ENCODE peak calls at places on chromosomes 6 and 20, in eight cellular contexts. H is CD4-positive, alpha-beta memory T cell; O is SJSA1; W is effector memory CD4-positive, alpha-beta T cell; C is right lobe of liver; B is tibial nerve; A is neural progenitor cell; K is psoas muscle. G is an unnamed sample. For H3K4me1 and H3K27me3, the result is how much of the 10 kb centered on the place peaks cover.

GRCh38 chr6:13831623-13832022 is 17.3 kb upstream of the MCUR1 start:
- DNase-seq in H (no peak), O (no peak), W (no peak), C (no peak), B (no peak), A (no peak), K (no peak), G (no peak)

GRCh38 chr6:158185729-158186456 is 17.7 kb downstream of the GTF2H5 start:
- DNase-seq in H (no peak), O (no peak), W (no peak), C (no peak), B (no peak), A (no peak), K (no peak), G (peak)

GRCh38 chr6:1619666-1620503 is 10.2 kb downstream of the FOXC1 start:
- DNase-seq in H (no peak), O (no peak), W (no peak), C (peak), B (no peak), A (peak), K (peak), G (no peak)

GRCh38 chr20:3712279-3712873 is at the start of gene SIGLEC1:
- DNase-seq in H (no peak), O (no peak), W (no peak), C (no peak), B (peak), A (no peak), K (peak), G (no peak)

GRCh38 chr6:42251911-42252637 is 34.4 kb upstream of the MRPS10 start:
- DNase-seq in H (no peak), O (no peak), W (no peak), C (peak), B (no peak), A (no peak), K (peak), G (peak)

GRCh38 chr6:36997811-36998722 is 7.4 kb upstream of the FGD2 start:
- DNase-seq in H (no peak), O (no peak), W (no peak), C (no peak), B (no peak), A (peak), K (peak), G (no peak)

GRCh38 chr6:33663727-33664449 is 42.8 kb downstream of the ITPR3 start:
- DNase-seq in H (no peak), O (no peak), W (no peak), C (no peak), B (no peak), A (no peak), K (no peak), G (no peak)

GRCh38 chr20:62830821-62831220 is 14.0 kb downstream of the COL9A3 start:
- DNase-seq in H (no peak), O (no peak), W (no peak), C (no peak), B (no peak), A (no peak), K (peak), G (no peak)

GRCh38 chr20:29873946-29874345 is 1383.5 kb upstream of the DEFB115 start:
- DNase-seq in H (no peak), O (no peak), W (no peak), C (peak), B (no peak), A (peak), K (peak), G (peak)

GRCh38 chr20:31712564-31713311 is 9.9 kb downstream of the BCL2L1 start:
- DNase-seq in H (no peak), O (peak), W (no peak), C (peak), B (peak), A (peak), K (peak), G (peak)
- H3K4me1 ChIP-seq in H (half or more), O (half or more), W (under half), C (under half), B (half or more), A (under half), K (half or more), G (half or more)

GRCh38 chr6:32410906-32411305 is 3.9 kb upstream of the BTNL2 start:
- DNase-seq in H (no peak), O (no peak), W (no peak), C (no peak), B (no peak), A (no peak), K (no peak), G (no peak)
- H3K27me3 ChIP-seq in H (under half), O (half or more), W (under half), C (under half), B (under half), A (under half), K (under half), G (half or more)

GRCh38 chr20:14715400-14715799 is 378.0 kb upstream of the FLRT3 start:
- DNase-seq in H (no peak), O (no peak), W (no peak), C (no peak), B (no peak), A (peak), K (no peak), G (no peak)
- H3K4me1 ChIP-seq in H (under half), O (under half), W (under half), C (under half), B (under half), A (half or more), K (under half), G (under half)

DNA sequence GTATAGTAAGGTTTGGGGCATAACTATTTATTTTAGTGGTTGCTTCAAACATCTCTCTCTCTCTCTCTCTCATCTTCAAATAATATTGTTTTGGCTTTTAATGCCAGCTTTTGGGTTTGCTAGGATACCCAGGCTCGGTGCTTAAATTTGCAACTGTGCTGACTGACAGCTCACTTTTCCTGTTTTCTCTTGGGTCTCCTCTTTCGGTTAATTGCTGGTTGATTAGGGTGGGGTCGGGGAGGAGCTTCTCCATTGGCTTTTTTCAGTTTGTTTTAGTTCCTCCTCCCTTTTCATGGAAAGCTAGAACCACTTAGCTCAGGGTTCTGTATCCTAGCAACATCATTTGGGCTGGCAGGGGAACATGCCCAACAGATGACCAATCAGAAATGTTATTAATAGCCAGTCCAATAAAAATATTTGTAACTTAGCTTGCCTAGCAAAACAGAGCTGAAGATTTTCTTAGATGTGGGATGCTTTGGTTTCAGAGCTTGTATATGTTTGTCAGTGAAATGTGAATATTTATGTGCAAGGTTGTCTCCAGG is 11.3 kb downstream of the TFAP2B start:
- DNase-seq in H (no peak), O (no peak), W (no peak), C (no peak), B (no peak), A (peak), K (no peak), G (no peak)
- H3K27me3 ChIP-seq in H (under half), O (half or more), W (under half), C (under half), B (under half), A (half or more), K (under half), G (half or more)

DNA sequence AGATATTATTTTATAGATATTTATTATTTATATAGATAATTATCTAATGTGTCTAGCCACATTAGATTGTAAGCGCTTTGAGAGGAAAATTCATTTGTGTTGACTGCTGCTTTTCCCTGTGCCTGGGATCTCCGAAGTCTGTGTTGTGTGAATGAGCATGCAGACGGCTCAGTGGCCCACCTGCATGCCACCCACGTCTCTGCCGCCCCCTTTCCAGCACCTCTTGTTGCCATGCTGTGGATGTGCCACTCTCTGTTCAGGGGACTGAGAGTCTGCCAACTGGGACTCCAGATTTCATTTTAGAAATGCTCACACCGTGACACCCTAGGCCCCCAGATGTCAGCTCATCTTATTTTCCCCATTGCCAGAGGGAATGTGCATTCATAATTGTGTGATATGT is 139.7 kb downstream of the JARID2 start:
- DNase-seq in H (no peak), O (no peak), W (no peak), C (no peak), B (no peak), A (no peak), K (no peak), G (no peak)
- H3K4me1 ChIP-seq in H (under half), O (under half), W (under half), C (under half), B (under half), A (under half), K (half or more), G (under half)

GRCh38 chr6:40988634-40989033 is 50.4 kb downstream of the UNC5CL start:
- DNase-seq in H (no peak), O (no peak), W (no peak), C (no peak), B (no peak), A (no peak), K (no peak), G (no peak)

GRCh38 chr6:40986364-40986763 is 52.7 kb downstream of the UNC5CL start:
- DNase-seq in H (no peak), O (peak), W (no peak), C (no peak), B (no peak), A (no peak), K (no peak), G (no peak)

GRCh38 chr6:40986871-40987270 is 52.1 kb downstream of the UNC5CL start:
- DNase-seq in H (no peak), O (no peak), W (no peak), C (no peak), B (no peak), A (no peak), K (no peak), G (no peak)

GRCh38 chr6:40989204-40990179 is 49.5 kb downstream of the UNC5CL start:
- DNase-seq in H (no peak), O (no peak), W (no peak), C (no peak), B (no peak), A (no peak), K (no peak), G (no peak)

DNA sequence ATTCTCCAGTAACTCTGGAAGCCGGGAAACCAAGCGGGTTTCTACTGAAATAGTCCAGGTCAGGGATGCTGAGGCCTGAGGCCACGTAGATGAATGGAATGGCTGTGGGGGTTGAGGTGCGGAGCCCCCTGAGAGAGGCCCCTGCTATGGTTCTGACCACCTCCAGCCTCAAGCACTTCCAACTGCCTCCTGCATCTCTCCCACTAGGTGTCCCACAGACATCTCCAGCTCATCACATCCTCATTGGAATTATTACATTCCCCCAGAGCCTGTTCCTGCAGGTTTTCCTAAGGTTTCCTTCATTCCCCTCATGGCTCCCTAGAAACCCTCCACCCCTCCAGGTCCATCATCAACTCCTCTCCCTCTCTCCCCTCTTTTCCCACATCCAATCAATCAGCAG is 48.7 kb downstream of the UNC5CL start:
- DNase-seq in H (no peak), O (no peak), W (no peak), C (no peak), B (no peak), A (no peak), K (no peak), G (no peak)
- H3K27me3 ChIP-seq in H (under half), O (under half), W (under half), C (under half), B (under half), A (under half), K (under half), G (under half)